ENCODE peak calls at places on chromosomes 3 and 15, in six cellular contexts. F is thoracic aorta, A is body of pancreas, T is cardiac fibroblast, P is endothelial cell, S is heart left ventricle. L is an unnamed sample.
A peak's percentile ranks its signal among the peaks of the same experiment; 100 is the strongest.

GRCh38 chr3:25592510-25592968 is 72.2 kb downstream of the TOP2B start:
- DNase-seq in F (peak; percentile 31), A (peak; percentile 20), T (peak; percentile 93), P (no peak), S (peak; percentile 53), L (peak; percentile 71)

GRCh38 chr3:38597502-38598060 is 51.9 kb downstream of the SCN5A start:
- DNase-seq in F (no peak), A (no peak), T (no peak), P (no peak), S (no peak), L (no peak)

GRCh38 chr3:54093849-54094248 is 28.5 kb upstream of the CACNA2D3 start:
- DNase-seq in F (no peak), A (no peak), T (no peak), P (no peak), S (no peak), L (no peak)

GRCh38 chr3:46372492-46373359 is 2.0 kb downstream of the CCR5 start:
- DNase-seq in F (no peak), A (no peak), T (peak; percentile 56), P (no peak), S (no peak), L (peak; percentile 23)

GRCh38 chr3:188821998-188822397 is 349.8 kb upstream of the TPRG1 start:
- DNase-seq in F (no peak), A (peak; percentile 51), T (no peak), P (no peak), S (no peak), L (no peak)

GRCh38 chr15:73686781-73687256 is 2.6 kb downstream of the CD276 start:
- DNase-seq in F (no peak), A (peak; percentile 23), T (peak; percentile 92), P (no peak), S (no peak), L (no peak)

GRCh38 chr15:55420171-55420871 is 12.0 kb downstream of the PIERCE2 start:
- DNase-seq in F (no peak), A (no peak), T (no peak), P (no peak), S (no peak), L (no peak)

GRCh38 chr3:72255736-72256559 is 471.0 kb upstream of the PROK2 start:
- DNase-seq in F (no peak), A (peak; percentile 77), T (no peak), P (no peak), S (peak; percentile 44), L (peak; percentile 58)

GRCh38 chr3:107456501-107456900 is 66.3 kb upstream of the BBX start:
- DNase-seq in F (no peak), A (no peak), T (no peak), P (no peak), S (no peak), L (no peak)

GRCh38 chr3:143963946-143964345 is 7.7 kb upstream of the DIPK2A start:
- DNase-seq in F (no peak), A (no peak), T (peak; percentile 67), P (no peak), S (no peak), L (no peak)

GRCh38 chr15:43150171-43150929 is 17.0 kb downstream of the TMEM62 start:
- DNase-seq in F (no peak), A (no peak), T (peak; percentile 98), P (no peak), S (no peak), L (no peak)

GRCh38 chr3:25040739-25041138 is 387.3 kb upstream of the RARB start:
- DNase-seq in F (no peak), A (no peak), T (peak; percentile 71), P (no peak), S (no peak), L (no peak)

GRCh38 chr15:39133201-39133600 is 447.7 kb upstream of the THBS1 start:
- DNase-seq in F (no peak), A (no peak), T (peak; percentile 89), P (no peak), S (no peak), L (no peak)

GRCh38 chr3:126212629-126213375 is 32.4 kb upstream of the ALDH1L1 start:
- DNase-seq in F (no peak), A (peak; percentile 65), T (peak; percentile 42), P (peak; percentile 75), S (peak; percentile 44), L (peak; percentile 74)

GRCh38 chr3:77041156-77041696 is 1.3 kb downstream of the ROBO2 start:
- DNase-seq in F (no peak), A (no peak), T (no peak), P (no peak), S (no peak), L (no peak)

GRCh38 chr3:101146946-101147345 is 153.7 kb upstream of the ABI3BP start:
- DNase-seq in F (no peak), A (no peak), T (peak; percentile 22), P (no peak), S (no peak), L (no peak)

GRCh38 chr15:62603757-62604156 is 438.7 kb upstream of the C2CD4B start:
- DNase-seq in F (no peak), A (no peak), T (peak; percentile 76), P (no peak), S (no peak), L (no peak)

GRCh38 chr3:14780927-14781507 is 37.7 kb upstream of the FGD5 start:
- DNase-seq in F (no peak), A (peak; percentile 62), T (peak; percentile 51), P (peak; percentile 71), S (peak; percentile 57), L (peak; percentile 77)

GRCh38 chr3:126865736-126866135 is 117.2 kb upstream of the PLXNA1 start:
- DNase-seq in F (no peak), A (no peak), T (no peak), P (no peak), S (no peak), L (no peak)

GRCh38 chr15:36887214-36888017 is 212.9 kb downstream of the MEIS2 start:
- DNase-seq in F (no peak), A (no peak), T (no peak), P (no peak), S (no peak), L (peak; percentile 12)

GRCh38 chr3:9291991-9292390 is 42.5 kb upstream of the SRGAP3 start:
- DNase-seq in F (no peak), A (no peak), T (peak; percentile 28), P (no peak), S (no peak), L (no peak)

GRCh38 chr3:187016639-187017345 is 86.5 kb downstream of the ST6GAL1 start:
- DNase-seq in F (no peak), A (no peak), T (peak; percentile 69), P (no peak), S (no peak), L (no peak)

GRCh38 chr3:125120370-125121122 is 64.7 kb upstream of the HEG1 start:
- DNase-seq in F (no peak), A (no peak), T (no peak), P (peak; percentile 26), S (no peak), L (no peak)

GRCh38 chr3:62149962-62150361 is 223.4 kb downstream of the FEZF2 start:
- DNase-seq in F (no peak), A (no peak), T (peak; percentile 90), P (no peak), S (no peak), L (no peak)

DNA sequence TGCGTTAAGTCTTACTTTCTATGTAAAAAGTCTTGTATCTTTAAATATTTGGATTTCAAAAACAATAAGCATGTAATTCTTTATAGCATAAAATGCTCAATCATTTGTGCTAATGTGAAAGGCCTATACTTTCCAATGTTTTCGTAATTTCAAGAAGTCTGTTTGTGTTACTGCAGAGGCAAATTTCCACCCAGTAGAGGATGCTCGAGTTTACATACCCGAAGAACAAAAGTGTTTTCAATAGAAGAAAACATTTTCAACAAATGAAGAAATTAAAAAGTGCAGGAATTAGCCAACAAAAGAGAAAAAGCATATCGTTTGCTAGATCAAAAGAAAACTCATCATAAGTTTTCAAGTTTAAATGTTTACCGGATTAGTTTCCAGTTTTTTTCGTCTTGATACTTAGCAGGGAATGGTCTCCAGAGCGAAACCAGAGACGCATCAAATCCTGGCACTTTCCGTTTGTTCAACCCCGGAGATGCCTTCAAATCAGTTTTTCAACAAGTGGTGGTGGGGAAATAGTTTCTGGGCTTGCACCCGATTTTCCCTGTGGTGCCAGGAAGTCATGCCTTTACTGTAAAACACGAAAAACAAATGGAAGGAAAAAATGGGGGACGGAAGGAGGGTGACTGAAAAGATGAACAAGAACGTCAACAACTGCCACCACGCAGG is 1.0 kb downstream of the CGGBP1 start:
- DNase-seq in F (no peak), A (no peak), T (peak; percentile 49), P (no peak), S (no peak), L (no peak)
- TF ChIP-seq CTCF in F (no peak), A (no peak), T (peak; percentile 29), P (no peak), S (no peak), L (no peak)

GRCh38 chr3:55431041-55431440 is 56.1 kb downstream of the WNT5A start:
- DNase-seq in F (no peak), A (no peak), T (no peak), P (no peak), S (no peak), L (no peak)

GRCh38 chr3:55435446-55435845 is 51.7 kb downstream of the WNT5A start:
- DNase-seq in F (no peak), A (no peak), T (no peak), P (no peak), S (no peak), L (no peak)

GRCh38 chr3:55436644-55437043 is 50.5 kb downstream of the WNT5A start:
- DNase-seq in F (no peak), A (no peak), T (no peak), P (no peak), S (no peak), L (no peak)

GRCh38 chr3:55439657-55440405 is 47.3 kb downstream of the WNT5A start:
- DNase-seq in F (no peak), A (no peak), T (no peak), P (no peak), S (no peak), L (no peak)

GRCh38 chr3:55434789-55435188 is 52.3 kb downstream of the WNT5A start:
- DNase-seq in F (no peak), A (peak; percentile 39), T (peak; percentile 69), P (peak; percentile 17), S (no peak), L (no peak)
- TF ChIP-seq CTCF in F (no peak), A (no peak), T (peak; percentile 71), P (peak; percentile 68), S (no peak), L (no peak)

GRCh38 chr3:42148086-42148842 is 57.1 kb downstream of the TRAK1 start:
- DNase-seq in F (no peak), A (no peak), T (no peak), P (no peak), S (no peak), L (no peak)
- TF ChIP-seq CTCF in F (no peak), A (no peak), T (no peak), P (no peak), S (no peak), L (no peak)

GRCh38 chr15:75647370-75648155 is at the start of gene SNX33:
- DNase-seq in F (no peak), A (peak; percentile 87), T (peak; percentile 86), P (peak; percentile 70), S (peak; percentile 88), L (peak; percentile 85)
- TF ChIP-seq CTCF in F (peak; percentile 46), A (no peak), T (peak; percentile 20), P (peak; percentile 14), S (peak; percentile 30), L (peak; percentile 55)

DNA sequence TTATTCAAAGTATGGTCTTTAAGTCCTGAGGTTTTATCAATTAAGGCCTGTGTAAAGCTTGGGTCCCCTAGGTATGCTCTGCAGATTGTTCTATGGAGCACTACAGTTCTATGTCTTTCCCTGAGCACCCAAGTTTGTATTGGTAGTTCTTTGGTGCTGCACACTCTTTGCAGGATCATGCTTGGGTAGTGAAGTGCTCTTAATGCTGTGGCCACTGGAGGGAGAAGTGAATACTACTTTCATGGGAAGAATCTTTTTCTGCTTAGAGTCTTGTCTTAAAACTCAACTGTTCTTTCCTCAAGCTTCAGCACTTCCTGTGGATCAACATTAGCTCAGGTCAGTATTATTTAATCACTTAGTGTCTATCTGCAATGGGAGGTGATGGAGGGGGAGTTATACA is 93.6 kb upstream of the CFAP20DC start:
- DNase-seq in F (no peak), A (no peak), T (no peak), P (no peak), S (no peak), L (no peak)
- TF ChIP-seq CTCF in F (no peak), A (no peak), T (no peak), P (no peak), S (no peak), L (no peak)

L was measured in Calu3.